ENCODE peak calls at places on chromosomes 1 and 21, in five cellular contexts. U is endodermal cell, O is GM23248, Q is endothelial cell of umbilical vein, S is astrocyte. W is an unnamed sample.

GRCh38 chr1:38577937-38578443 is 281.6 kb downstream of the RRAGC start:
- DNase-seq in U (no peak), O (no peak), Q (no peak), S (peak), W (no peak)

GRCh38 chr1:181016563-181016962 is 6.1 kb downstream of the STX6 start:
- DNase-seq in U (no peak), O (peak), Q (no peak), S (no peak), W (no peak)

GRCh38 chr1:22089787-22090186 is 37.3 kb downstream of the CDC42 start:
- DNase-seq in U (no peak), O (no peak), Q (peak), S (no peak), W (no peak)

GRCh38 chr21:45306832-45307571 is 19.3 kb upstream of the POFUT2 start:
- DNase-seq in U (peak), O (peak), Q (no peak), S (peak), W (no peak)

GRCh38 chr1:206486995-206487788 is 16.9 kb downstream of the IKBKE start:
- DNase-seq in U (no peak), O (no peak), Q (peak), S (no peak), W (no peak)

GRCh38 chr21:28148400-28149064 is 844.1 kb downstream of the LTN1 start:
- DNase-seq in U (no peak), O (peak), Q (no peak), S (no peak), W (no peak)

GRCh38 chr1:215507119-215507518 is 60.0 kb upstream of the KCTD3 start:
- DNase-seq in U (no peak), O (no peak), Q (no peak), S (peak), W (no peak)

GRCh38 chr1:191804311-191804710 is 354.0 kb upstream of the RGS18 start:
- DNase-seq in U (no peak), O (no peak), Q (peak), S (no peak), W (no peak)

GRCh38 chr1:22814176-22815042 is 103.8 kb downstream of the EPHB2 start:
- DNase-seq in U (no peak), O (peak), Q (no peak), S (peak), W (no peak)

GRCh38 chr1:24203404-24203803 is 16.3 kb upstream of the IFNLR1 start:
- DNase-seq in U (no peak), O (no peak), Q (no peak), S (no peak), W (no peak)

GRCh38 chr1:246537887-246538286 is 28.2 kb downstream of the TFB2M start:
- DNase-seq in U (no peak), O (no peak), Q (no peak), S (no peak), W (no peak)

DNA sequence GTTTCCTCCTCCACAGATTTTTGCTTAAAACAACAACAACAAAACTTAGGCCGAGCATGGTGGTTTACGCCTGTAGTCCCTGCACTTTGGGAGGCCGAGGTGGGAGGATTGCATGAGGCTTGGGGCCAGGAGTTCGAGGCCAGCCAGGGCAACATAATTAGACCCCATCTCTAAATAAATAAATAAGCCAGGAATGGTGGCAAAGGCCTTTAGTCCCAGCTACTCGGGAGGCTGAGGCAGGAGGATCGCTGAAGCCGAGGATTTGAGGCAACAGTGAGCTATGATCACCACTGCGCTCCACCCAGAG is 1.3 kb upstream of the HP1BP3 start:
- DNase-seq in U (no peak), O (no peak), Q (no peak), S (no peak), W (peak)
- H3K27ac ChIP-seq in U (peak), O (peak), Q (no peak), S (peak), W (peak)

GRCh38 chr1:85279463-85280080 is 3.1 kb upstream of the BCL10 start:
- DNase-seq in U (no peak), O (no peak), Q (no peak), S (no peak), W (no peak)
- H3K4me3 ChIP-seq in U (no peak), O (peak), Q (no peak), S (peak), W (no peak)

GRCh38 chr1:33429846-33430750 is 797 bp downstream of the PHC2 start:
- DNase-seq in U (no peak), O (peak), Q (peak), S (no peak), W (no peak)
- H3K27ac ChIP-seq in U (no peak), O (no peak), Q (peak), S (peak), W (peak)

DNA sequence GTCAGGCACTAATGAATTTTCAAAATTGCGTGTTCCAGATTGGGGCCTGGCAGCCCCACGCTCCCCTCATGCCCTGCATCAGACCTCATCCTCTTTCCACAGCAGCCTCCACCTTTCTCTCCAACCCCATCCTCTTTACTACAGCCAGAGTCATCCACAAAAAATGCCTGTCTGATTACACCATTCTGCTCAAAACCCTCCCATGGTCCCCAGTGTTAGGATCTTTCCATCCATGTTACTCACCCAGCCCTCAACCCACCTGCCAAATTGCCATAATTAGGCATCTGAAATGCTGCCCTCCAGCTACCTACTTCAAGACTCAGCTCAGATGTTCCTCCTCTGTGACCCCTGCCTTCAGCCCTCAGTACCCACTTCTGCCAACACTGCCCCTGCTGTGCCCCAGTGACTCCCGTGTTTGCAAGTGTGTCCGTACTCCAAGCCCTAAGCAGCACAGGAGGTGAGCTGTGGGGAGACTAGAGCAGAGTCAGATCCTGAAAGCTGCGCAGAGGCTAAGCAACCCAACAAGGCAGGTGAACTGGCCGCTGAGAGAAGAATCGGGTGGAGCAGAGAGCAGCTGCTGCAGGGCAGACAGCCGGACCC is 715 bp upstream of the ARTN start:
- DNase-seq in U (no peak), O (peak), Q (no peak), S (peak), W (no peak)
- H3K4me3 ChIP-seq in U (peak), O (peak), Q (no peak), S (peak), W (peak)

DNA sequence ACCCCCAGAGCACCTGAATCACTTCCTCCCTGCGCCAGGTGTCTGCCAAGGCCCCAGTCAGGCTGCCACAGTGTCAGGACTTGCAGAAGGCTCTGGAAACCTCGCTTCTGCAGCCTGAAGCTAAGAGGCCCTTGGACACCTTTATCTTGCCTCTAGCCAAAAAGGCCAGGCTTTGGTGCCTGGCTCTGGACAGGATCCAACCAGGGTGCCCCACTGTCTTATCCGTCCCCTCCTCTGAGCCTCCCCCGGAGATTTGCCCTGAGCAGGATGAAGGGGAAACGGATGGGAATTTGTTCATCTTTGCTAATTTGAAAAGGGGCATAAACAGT is 12.8 kb upstream of the CLSTN1 start:
- DNase-seq in U (no peak), O (no peak), Q (no peak), S (no peak), W (no peak)
- H3K27ac ChIP-seq in U (no peak), O (no peak), Q (no peak), S (no peak), W (no peak)

DNA sequence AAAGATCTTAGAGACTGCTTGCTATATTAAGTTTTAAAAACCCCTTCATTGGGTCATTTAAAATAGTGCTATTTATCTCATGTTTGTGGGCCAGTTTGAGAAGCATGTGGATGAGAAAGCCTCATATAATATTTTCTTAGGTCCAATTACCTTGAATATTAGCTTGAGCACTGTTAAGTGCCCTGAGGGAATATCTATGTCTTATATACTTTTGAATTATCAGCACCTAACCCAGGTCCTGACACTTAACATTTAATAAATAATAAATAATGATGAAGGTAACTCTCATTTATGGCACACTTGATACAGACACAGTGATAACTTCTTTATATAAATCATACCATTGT is 293 bp upstream of the GBP2 start:
- DNase-seq in U (no peak), O (no peak), Q (no peak), S (no peak), W (no peak)
- H3K4me3 ChIP-seq in U (no peak), O (peak), Q (no peak), S (no peak), W (peak)

GRCh38 chr1:234528073-234528865 is 49.3 kb upstream of the TARBP1 start:
- DNase-seq in U (no peak), O (no peak), Q (no peak), S (no peak), W (no peak)
- H3K27ac ChIP-seq in U (no peak), O (no peak), Q (no peak), S (no peak), W (peak)

DNA sequence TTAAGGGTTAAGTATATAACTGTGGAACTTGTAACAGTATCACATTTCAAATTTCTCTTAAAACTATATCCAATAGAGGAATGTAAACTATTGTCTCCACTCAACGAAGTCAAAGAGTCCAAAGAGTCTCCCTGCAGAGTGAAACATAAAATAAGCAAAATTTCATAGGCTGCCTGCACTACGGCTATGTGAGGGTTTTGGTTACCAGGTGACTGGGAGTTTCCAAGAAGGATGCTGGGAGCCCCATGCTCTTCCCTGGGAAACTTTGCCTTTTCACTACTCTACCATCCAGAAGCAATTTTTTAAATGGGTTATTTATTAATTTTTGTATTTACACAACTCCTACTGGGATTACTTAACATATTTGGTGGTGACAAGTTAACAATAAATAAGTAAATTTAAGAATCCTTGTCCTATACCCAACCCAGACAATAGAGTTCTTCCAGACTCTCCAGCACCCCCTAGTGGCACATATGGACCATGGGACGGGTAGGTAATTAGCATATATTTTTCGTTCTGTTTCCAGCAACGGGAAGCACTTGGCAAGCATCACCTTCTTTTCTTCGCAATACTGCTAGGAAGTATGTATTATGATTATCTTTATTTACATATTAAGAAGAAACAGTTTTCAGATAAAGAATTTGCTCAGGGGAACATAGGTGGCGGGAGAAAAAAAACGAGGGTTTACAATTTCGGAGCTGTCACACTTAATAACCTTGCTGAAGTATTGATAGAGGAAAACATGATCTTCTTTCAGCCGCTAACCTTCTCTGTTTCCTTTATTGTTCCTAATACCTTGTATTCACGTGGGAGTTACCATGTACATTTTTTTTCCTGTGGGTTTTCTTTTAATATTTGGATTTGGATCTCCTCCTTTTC is 3.5 kb downstream of the FMO2 start:
- DNase-seq in U (peak), O (peak), Q (peak), S (peak), W (no peak)
- H3K4me3 ChIP-seq in U (no peak), O (no peak), Q (no peak), S (no peak), W (peak)

W was measured in esophagus muscularis mucosa.